ENCODE peak calls at places on chromosomes 7 and 10, in eight cellular contexts. B, L, Q, H, M, U, P and Z are unnamed samples.

GRCh38 chr7:129824291-129825004 is 128.3 kb downstream of the UBE2H start:
- DNase-seq in B (no peak), L (no peak), Q (no peak), H (no peak), M (no peak), U (no peak), P (no peak), Z (no peak)

GRCh38 chr7:4765776-4766490 is 9.5 kb upstream of the AP5Z1 start:
- DNase-seq in B (no peak), L (no peak), Q (peak; percentile 89), H (no peak), M (no peak), U (no peak), P (no peak), Z (no peak)

GRCh38 chr7:27179503-27180430 is 5.3 kb downstream of the HOXA11 start:
- DNase-seq in B (peak; percentile 83), L (peak; percentile 49), Q (peak; percentile 97), H (peak; percentile 35), M (no peak), U (peak; percentile 46), P (no peak), Z (peak; percentile 94)

GRCh38 chr10:43186150-43186549 is 47.9 kb downstream of the CSGALNACT2 start:
- DNase-seq in B (no peak), L (no peak), Q (no peak), H (no peak), M (no peak), U (no peak), P (no peak), Z (no peak)

GRCh38 chr7:128344431-128344774 is 695 bp upstream of the RBM28 start:
- DNase-seq in B (no peak), L (no peak), Q (no peak), H (no peak), M (no peak), U (no peak), P (no peak), Z (no peak)

GRCh38 chr7:114921636-114922150 is at the start of gene MDFIC:
- DNase-seq in B (no peak), L (no peak), Q (peak; percentile 79), H (no peak), M (no peak), U (no peak), P (no peak), Z (peak; percentile 71)

GRCh38 chr7:96016735-96017134 is 244.4 kb downstream of the DYNC1I1 start:
- DNase-seq in B (no peak), L (no peak), Q (no peak), H (no peak), M (no peak), U (no peak), P (no peak), Z (no peak)

GRCh38 chr7:134693256-134693655 is 46.6 kb downstream of the BPGM start:
- DNase-seq in B (no peak), L (peak; percentile 14), Q (no peak), H (peak; percentile 94), M (no peak), U (no peak), P (peak; percentile 82), Z (no peak)

GRCh38 chr7:134613623-134614347 is 32.9 kb upstream of the BPGM start:
- DNase-seq in B (no peak), L (no peak), Q (no peak), H (peak; percentile 99), M (no peak), U (no peak), P (peak; percentile 98), Z (no peak)